ENCODE peak calls at places on chromosomes 6 and 20, in five cellular contexts. W is RWPE1, P is endodermal cell, K is neural progenitor cell, R is lung. G is an unnamed sample.

GRCh38 chr6:21441386-21441785 is 152.2 kb upstream of the SOX4 start:
- DNase-seq in R (no peak), P (no peak), W (peak; percentile 10), K (no peak), G (no peak)

GRCh38 chr20:52103911-52104545 is 87.6 kb downstream of the ZFP64 start:
- DNase-seq in K (peak; percentile 49), P (peak; percentile 86), R (no peak), W (peak; percentile 26), G (no peak)

GRCh38 chr6:154945271-154945890 is 49.7 kb upstream of the TIAM2 start:
- DNase-seq in W (no peak), K (no peak), R (no peak), P (no peak), G (no peak)

GRCh38 chr20:63979549-63980316 is at the start of gene SAMD10:
- DNase-seq in K (peak; percentile 84), W (no peak), P (peak; percentile 78), R (peak; percentile 53), G (peak; percentile 62)

GRCh38 chr20:16441526-16442164 is 131.6 kb downstream of the KIF16B start:
- DNase-seq in P (no peak), W (no peak), K (no peak), R (no peak), G (no peak)

GRCh38 chr6:150466196-150466595 is 97.4 kb downstream of the IYD start:
- DNase-seq in W (peak; percentile 44), K (no peak), P (no peak), R (no peak), G (no peak)

GRCh38 chr6:93176070-93176469 is 243.3 kb downstream of the EPHA7 start:
- DNase-seq in P (no peak), R (no peak), K (no peak), W (no peak), G (no peak)

GRCh38 chr6:126312013-126312665 is 27.8 kb upstream of the CENPW start:
- DNase-seq in R (no peak), K (peak; percentile 3), P (peak; percentile 57), W (peak; percentile 24), G (no peak)

GRCh38 chr6:28311139-28311823 is 24.7 kb downstream of the ZSCAN31 start:
- DNase-seq in K (peak; percentile 39), R (no peak), P (no peak), W (no peak), G (no peak)

GRCh38 chr6:135576055-135576454 is 78.5 kb upstream of the AHI1 start:
- DNase-seq in W (no peak), R (no peak), K (no peak), P (no peak), G (no peak)

GRCh38 chr6:159169193-159169555 is at the start of gene FNDC1:
- DNase-seq in K (peak; percentile 84), R (no peak), P (peak; percentile 86), W (peak; percentile 21), G (peak; percentile 47)

GRCh38 chr6:4017847-4018193 is 61.1 kb downstream of the FAM217A start:
- DNase-seq in R (no peak), P (no peak), K (peak; percentile 34), W (no peak), G (no peak)

GRCh38 chr20:44035924-44036323 is 121.3 kb downstream of the TOX2 start:
- DNase-seq in P (no peak), R (no peak), W (no peak), K (no peak), G (no peak)

GRCh38 chr6:166637001-166637400 is 9.9 kb upstream of the RPS6KA2 start:
- DNase-seq in W (no peak), R (no peak), K (no peak), P (peak; percentile 44), G (no peak)

GRCh38 chr6:166635146-166635545 is 8.1 kb upstream of the RPS6KA2 start:
- DNase-seq in P (peak; percentile 40), K (no peak), R (no peak), W (no peak), G (no peak)

GRCh38 chr6:166635556-166635955 is 8.5 kb upstream of the RPS6KA2 start:
- DNase-seq in R (no peak), P (no peak), K (no peak), W (no peak), G (no peak)

GRCh38 chr6:166637806-166638458 is 10.9 kb upstream of the RPS6KA2 start:
- DNase-seq in W (no peak), K (no peak), P (peak; percentile 35), R (no peak), G (no peak)

DNA sequence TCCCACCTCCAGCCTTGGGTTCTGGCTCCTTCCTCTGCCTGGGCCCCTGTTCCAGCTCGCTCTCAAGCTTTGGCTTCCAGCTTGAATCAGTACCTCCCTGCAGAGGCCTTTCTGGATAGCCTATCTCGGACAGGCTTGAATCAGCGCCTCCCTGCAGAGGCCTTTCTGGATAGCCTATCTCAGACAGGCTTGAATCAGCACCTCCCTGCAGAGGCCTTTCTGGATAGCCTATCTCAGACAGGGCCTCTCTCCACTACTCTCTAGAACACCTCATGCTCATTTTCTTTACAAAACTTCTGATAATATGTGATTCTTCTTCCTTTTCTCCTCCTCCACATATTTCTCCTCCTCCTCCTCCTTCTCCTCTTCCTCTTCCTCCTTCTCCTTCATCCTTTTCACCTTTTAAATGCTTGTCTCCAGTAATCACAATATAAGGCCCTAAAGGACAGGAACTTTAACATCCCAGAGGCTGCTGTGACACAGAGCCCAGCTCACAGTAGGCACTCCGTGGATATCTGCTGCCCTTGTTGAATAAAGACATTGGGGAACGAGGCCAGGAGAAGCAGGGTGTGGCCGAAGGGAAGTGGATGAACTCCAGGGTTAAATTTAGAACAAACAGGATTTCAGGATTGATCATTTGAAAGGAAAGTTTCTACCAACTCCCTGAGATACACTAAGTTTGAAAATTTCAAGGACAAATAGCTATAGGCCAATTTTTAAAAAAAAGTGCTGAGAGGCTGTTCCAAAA is 9.3 kb upstream of the RPS6KA2 start:
- DNase-seq in P (peak; percentile 23), K (no peak), W (no peak), R (no peak), G (no peak)
- H3K27ac ChIP-seq in P (no peak overlapping the region), K (no peak overlapping the region), W (no peak overlapping the region), R (no peak overlapping the region), G (peak overlapping the region; percentile 72)

GRCh38 chr6:32167154-32167760 is 2.9 kb downstream of the EGFL8 start:
- DNase-seq in K (no peak), W (no peak), P (no peak), R (no peak), G (no peak)
- H3K27ac ChIP-seq in K (peak overlapping the region; percentile 59), W (peak overlapping the region; percentile 56), P (peak overlapping the region; percentile 50), R (no peak overlapping the region), G (no peak overlapping the region)

GRCh38 chr6:107246249-107246971 is 131.1 kb upstream of the BEND3 start:
- DNase-seq in P (no peak), R (no peak), K (no peak), W (no peak), G (no peak)
- H3K27ac ChIP-seq in P (no peak overlapping the region), R (no peak overlapping the region), K (no peak overlapping the region), W (peak overlapping the region; percentile 97), G (no peak overlapping the region)

DNA sequence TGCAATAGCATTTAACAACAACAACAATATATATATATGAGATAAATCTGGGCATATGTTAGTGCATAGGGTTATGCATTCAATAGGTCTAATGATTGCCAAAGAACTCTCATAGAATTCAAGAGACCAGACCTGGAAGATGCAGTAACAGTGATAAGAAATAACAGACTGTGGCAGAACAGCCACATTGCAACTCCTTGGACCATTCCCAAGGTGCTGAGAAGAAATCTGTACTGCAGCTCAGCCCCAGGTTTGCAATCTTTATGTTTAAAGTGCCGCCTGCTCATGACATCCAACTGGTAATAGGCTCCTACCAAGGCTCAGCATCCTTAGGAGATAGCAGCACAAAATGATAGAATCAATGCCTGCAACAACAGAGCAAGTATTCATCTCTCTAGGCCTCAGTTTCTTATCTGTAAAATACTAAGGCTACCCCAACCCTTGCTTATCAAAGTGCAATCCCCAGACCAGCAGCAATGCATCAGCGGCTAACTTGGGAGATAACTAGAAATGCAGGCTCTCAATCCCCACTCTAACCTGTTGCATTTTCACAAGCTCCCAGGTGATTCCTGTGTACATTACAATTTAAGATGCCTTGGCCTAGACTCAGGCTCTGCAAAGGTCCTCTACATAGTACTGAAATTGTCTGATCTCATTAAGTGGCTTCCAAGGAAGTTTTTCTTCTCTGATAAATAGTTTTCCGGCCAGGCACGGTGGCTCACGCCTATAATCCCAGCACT is 30.6 kb upstream of the PIM1 start:
- DNase-seq in R (no peak), K (no peak), P (no peak), W (no peak), G (no peak)
- H3K27ac ChIP-seq in R (no peak overlapping the region), K (no peak overlapping the region), P (no peak overlapping the region), W (no peak overlapping the region), G (no peak overlapping the region)

GRCh38 chr20:3168079-3168828 is 5.1 kb downstream of the LZTS3 start:
- DNase-seq in R (peak; percentile 55), K (peak; percentile 77), P (peak; percentile 89), W (no peak), G (peak; percentile 52)
- H3K27ac ChIP-seq in R (no peak overlapping the region), K (no peak overlapping the region), P (no peak overlapping the region), W (no peak overlapping the region), G (peak overlapping the region; percentile 39)